ENCODE peak calls at places on chromosomes 4 and X, in five cellular contexts. One of them, this sample, is unnamed.

GRCh38 chr4:173319696-173320095 is 14.5 kb downstream of the HMGB2 start:
- DNase-seq in HepG2: no peak
- DNase-seq in A549: no peak
- DNase-seq in GM23338: no peak
- DNase-seq in K562: no peak
- DNase-seq in this sample: no peak

GRCh38 chr4:87839309-87839946 is 6.7 kb downstream of the MEPE start:
- DNase-seq in GM23338: peak
- DNase-seq in HepG2: no peak
- DNase-seq in K562: peak
- DNase-seq in A549: no peak
- DNase-seq in this sample: no peak

GRCh38 chr4:118032691-118033090 is 1.6 kb upstream of the NDST3 start:
- DNase-seq in GM23338: peak
- DNase-seq in A549: no peak
- DNase-seq in K562: no peak
- DNase-seq in HepG2: no peak
- DNase-seq in this sample: no peak

GRCh38 chr4:76747613-76748012 is 150.3 kb downstream of the SOWAHB start:
- DNase-seq in GM23338: no peak
- DNase-seq in A549: no peak
- DNase-seq in HepG2: no peak
- DNase-seq in K562: no peak
- DNase-seq in this sample: no peak

GRCh38 chrX:150184487-150184886 is 178.6 kb upstream of the MAMLD1 start:
- DNase-seq in K562: no peak
- DNase-seq in GM23338: no peak
- DNase-seq in A549: no peak
- DNase-seq in HepG2: no peak
- DNase-seq in this sample: no peak

GRCh38 chr4:99945718-99946345 is 586 bp downstream of the DNAJB14 start:
- DNase-seq in HepG2: peak
- DNase-seq in K562: peak
- DNase-seq in A549: no peak
- DNase-seq in GM23338: peak
- DNase-seq in this sample: no peak

GRCh38 chr4:71338846-71339593 is at the start of gene SLC4A4:
- DNase-seq in A549: no peak
- DNase-seq in HepG2: no peak
- DNase-seq in K562: no peak
- DNase-seq in GM23338: no peak
- DNase-seq in this sample: peak

GRCh38 chrX:49133759-49134158 is 10.2 kb upstream of the GPKOW start:
- DNase-seq in K562: no peak
- DNase-seq in GM23338: no peak
- DNase-seq in A549: no peak
- DNase-seq in HepG2: no peak
- DNase-seq in this sample: no peak

GRCh38 chr4:189787216-189788031 is 153.2 kb upstream of the FRG1 start:
- DNase-seq in A549: no peak
- DNase-seq in HepG2: no peak
- DNase-seq in GM23338: no peak
- DNase-seq in K562: no peak
- DNase-seq in this sample: no peak

GRCh38 chr4:147787204-147787603 is 55.3 kb downstream of the ARHGAP10 start:
- DNase-seq in A549: no peak
- DNase-seq in GM23338: no peak
- DNase-seq in HepG2: no peak
- DNase-seq in K562: no peak
- DNase-seq in this sample: no peak

GRCh38 chr4:169098054-169098896 is 88.2 kb upstream of the CBR4 start:
- DNase-seq in A549: no peak
- DNase-seq in K562: no peak
- DNase-seq in GM23338: no peak
- DNase-seq in HepG2: no peak
- DNase-seq in this sample: peak

GRCh38 chrX:23857409-23857808 is 50.3 kb downstream of the APOO start:
- DNase-seq in K562: no peak
- DNase-seq in HepG2: peak
- DNase-seq in GM23338: no peak
- DNase-seq in A549: no peak
- DNase-seq in this sample: no peak

GRCh38 chr4:136713140-136713539 is 819.2 kb downstream of the PCDH18 start:
- DNase-seq in K562: no peak
- DNase-seq in A549: no peak
- DNase-seq in HepG2: no peak
- DNase-seq in GM23338: peak
- DNase-seq in this sample: no peak

GRCh38 chr4:7048642-7049041 is 5.5 kb downstream of the TADA2B start:
- DNase-seq in GM23338: no peak
- DNase-seq in A549: no peak
- DNase-seq in K562: no peak
- DNase-seq in HepG2: no peak
- DNase-seq in this sample: no peak

GRCh38 chrX:38117485-38117884 is 103.2 kb downstream of the SRPX start:
- DNase-seq in K562: no peak
- DNase-seq in GM23338: no peak
- DNase-seq in A549: no peak
- DNase-seq in HepG2: no peak
- DNase-seq in this sample: no peak

GRCh38 chrX:109783712-109784109 is 50.7 kb upstream of the ACSL4 start:
- DNase-seq in GM23338: no peak
- DNase-seq in K562: no peak
- DNase-seq in HepG2: peak
- DNase-seq in A549: no peak
- DNase-seq in this sample: no peak

GRCh38 chr4:94446386-94446785 is 5.4 kb upstream of the PDLIM5 start:
- DNase-seq in GM23338: no peak
- DNase-seq in HepG2: no peak
- DNase-seq in A549: no peak
- DNase-seq in K562: no peak
- DNase-seq in this sample: no peak

GRCh38 chr4:5033266-5033945 is 14.1 kb upstream of the CYTL1 start:
- DNase-seq in GM23338: no peak
- DNase-seq in A549: no peak
- DNase-seq in K562: no peak
- DNase-seq in HepG2: no peak
- DNase-seq in this sample: no peak

GRCh38 chrX:27660878-27661277 is 70.7 kb downstream of the DCAF8L2 start:
- DNase-seq in K562: no peak
- DNase-seq in GM23338: no peak
- DNase-seq in A549: no peak
- DNase-seq in HepG2: no peak
- DNase-seq in this sample: no peak

GRCh38 chrX:45077748-45078424 is 122.8 kb downstream of the DIPK2B start:
- DNase-seq in HepG2: no peak
- DNase-seq in K562: no peak
- DNase-seq in GM23338: no peak
- DNase-seq in A549: no peak
- DNase-seq in this sample: peak

DNA sequence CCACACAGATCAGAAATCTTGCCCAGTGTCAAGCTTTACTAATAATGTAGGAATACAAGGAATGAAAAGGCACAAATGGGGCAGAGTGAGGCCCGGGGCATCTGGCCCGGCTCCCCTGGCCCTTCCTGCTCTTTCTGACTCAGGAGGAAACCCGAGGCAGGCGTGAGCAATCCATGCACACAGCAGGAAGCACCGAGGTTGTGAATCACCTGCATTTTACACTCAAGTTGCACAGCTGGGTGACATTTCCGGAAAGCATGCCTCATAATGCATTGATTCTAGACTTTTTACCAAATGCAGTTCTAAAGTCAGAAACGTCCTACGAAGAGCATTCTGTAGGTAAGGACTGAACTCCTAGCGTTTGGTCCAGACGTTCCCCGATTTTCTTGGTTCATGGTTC is 38.9 kb downstream of the PRIMPOL start:
- DNase-seq in K562: no peak
- DNase-seq in HepG2: no peak
- DNase-seq in GM23338: peak
- DNase-seq in A549: peak
- DNase-seq in this sample: no peak
- TF ChIP-seq JUNB in K562: no peak
- TF ChIP-seq JUNB in HepG2: no peak
- TF ChIP-seq JUNB in GM23338: no peak
- TF ChIP-seq JUNB in A549: no peak
- TF ChIP-seq JUNB in this sample: no peak

GRCh38 chr4:17322514-17322913 is 189.4 kb downstream of the QDPR start:
- DNase-seq in GM23338: no peak
- DNase-seq in HepG2: no peak
- DNase-seq in K562: no peak
- DNase-seq in A549: no peak
- DNase-seq in this sample: no peak

GRCh38 chr4:17326756-17327155 is 185.1 kb downstream of the QDPR start:
- DNase-seq in GM23338: no peak
- DNase-seq in A549: no peak
- DNase-seq in HepG2: no peak
- DNase-seq in K562: no peak
- DNase-seq in this sample: no peak

GRCh38 chr4:17324431-17324830 is 187.5 kb downstream of the QDPR start:
- DNase-seq in HepG2: peak
- DNase-seq in K562: peak
- DNase-seq in A549: no peak
- DNase-seq in GM23338: peak
- DNase-seq in this sample: no peak

GRCh38 chr4:17325098-17325497 is 186.8 kb downstream of the QDPR start:
- DNase-seq in HepG2: no peak
- DNase-seq in K562: no peak
- DNase-seq in GM23338: no peak
- DNase-seq in A549: no peak
- DNase-seq in this sample: no peak

GRCh38 chr4:17323619-17324400 is 188.1 kb downstream of the QDPR start:
- DNase-seq in GM23338: no peak
- DNase-seq in K562: no peak
- DNase-seq in HepG2: no peak
- DNase-seq in A549: no peak
- DNase-seq in this sample: no peak
- TF ChIP-seq JUNB in GM23338: no peak
- TF ChIP-seq JUNB in K562: no peak
- TF ChIP-seq JUNB in HepG2: no peak
- TF ChIP-seq JUNB in A549: no peak
- TF ChIP-seq JUNB in this sample: no peak

DNA sequence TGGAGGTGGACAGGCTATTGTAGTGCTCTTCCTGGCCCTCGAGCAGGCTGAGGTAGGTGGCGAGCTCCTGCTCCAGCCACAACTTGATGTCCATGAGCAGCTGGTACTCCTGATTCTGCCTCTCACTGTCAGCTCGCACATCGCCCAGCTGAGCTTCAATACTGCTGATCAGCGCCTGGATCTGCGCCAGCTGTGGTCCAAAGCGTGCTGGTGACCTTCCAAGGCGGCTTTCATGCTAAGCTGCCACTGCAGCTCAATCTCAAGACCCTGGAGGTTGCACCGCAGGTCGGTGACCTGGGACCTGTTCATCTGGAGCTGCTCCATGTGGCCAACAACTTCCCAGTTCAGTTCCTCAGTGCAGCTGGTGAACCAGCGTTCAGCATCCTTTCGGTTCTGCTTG is 31.2 kb downstream of the LRIT3 start:
- DNase-seq in A549: no peak
- DNase-seq in GM23338: no peak
- DNase-seq in K562: no peak
- DNase-seq in HepG2: no peak
- DNase-seq in this sample: no peak
- TF ChIP-seq JUNB in A549: no peak
- TF ChIP-seq JUNB in GM23338: no peak
- TF ChIP-seq JUNB in K562: no peak
- TF ChIP-seq JUNB in HepG2: no peak
- TF ChIP-seq JUNB in this sample: no peak

DNA sequence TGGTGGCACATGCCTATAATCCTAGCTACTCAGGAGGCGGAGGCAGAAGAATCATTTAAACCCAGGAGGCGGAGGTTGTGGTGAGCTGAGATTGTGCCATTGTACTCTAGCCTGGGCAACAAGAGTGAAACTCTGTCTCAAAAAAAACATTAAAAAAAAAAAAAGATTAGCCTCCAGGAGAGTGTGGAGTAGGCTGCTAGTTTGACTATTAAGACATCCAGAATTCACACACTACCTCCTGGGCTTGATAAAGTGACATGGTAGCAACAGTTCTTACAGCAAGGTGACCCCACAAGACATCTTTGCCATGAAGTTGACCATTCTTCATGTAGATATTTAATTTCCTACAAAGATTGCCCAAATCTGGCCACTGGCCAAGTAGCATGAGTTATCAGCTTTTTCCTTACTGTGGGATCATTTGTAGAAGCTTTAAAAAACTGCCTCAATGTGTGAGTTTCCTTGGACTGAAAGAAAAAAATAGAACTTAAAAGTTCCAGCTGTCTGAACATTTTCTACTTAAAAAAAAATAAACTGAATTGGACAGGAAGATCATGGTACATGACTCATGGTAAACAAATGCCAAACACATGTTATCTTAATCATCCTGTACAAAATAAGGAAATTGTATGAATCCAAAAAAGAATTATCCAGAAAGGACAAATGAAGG is 35.3 kb upstream of the SPRY1 start:
- DNase-seq in GM23338: no peak
- DNase-seq in K562: no peak
- DNase-seq in HepG2: no peak
- DNase-seq in A549: no peak
- DNase-seq in this sample: no peak
- TF ChIP-seq JUNB in GM23338: no peak
- TF ChIP-seq JUNB in K562: no peak
- TF ChIP-seq JUNB in HepG2: no peak
- TF ChIP-seq JUNB in A549: no peak
- TF ChIP-seq JUNB in this sample: no peak

GRCh38 chrX:129545408-129545807 is 5.3 kb downstream of the OCRL start:
- DNase-seq in GM23338: no peak
- DNase-seq in K562: no peak
- DNase-seq in HepG2: no peak
- DNase-seq in A549: no peak
- DNase-seq in this sample: no peak

GRCh38 chrX:129540068-129540653 is at the start of gene OCRL:
- DNase-seq in K562: peak
- DNase-seq in HepG2: peak
- DNase-seq in GM23338: peak
- DNase-seq in A549: peak
- DNase-seq in this sample: no peak

GRCh38 chrX:129544780-129545179 is 4.7 kb downstream of the OCRL start:
- DNase-seq in HepG2: no peak
- DNase-seq in A549: no peak
- DNase-seq in K562: no peak
- DNase-seq in GM23338: no peak
- DNase-seq in this sample: no peak

GRCh38 chrX:129534816-129535578 is 5.1 kb upstream of the OCRL start:
- DNase-seq in GM23338: no peak
- DNase-seq in HepG2: no peak
- DNase-seq in K562: no peak
- DNase-seq in A549: no peak
- DNase-seq in this sample: no peak

GRCh38 chrX:129540725-129541184 is 696 bp downstream of the OCRL start:
- DNase-seq in A549: peak
- DNase-seq in K562: no peak
- DNase-seq in GM23338: peak
- DNase-seq in HepG2: peak
- DNase-seq in this sample: no peak
- TF ChIP-seq JUNB in A549: no peak
- TF ChIP-seq JUNB in K562: no peak
- TF ChIP-seq JUNB in GM23338: no peak
- TF ChIP-seq JUNB in HepG2: no peak
- TF ChIP-seq JUNB in this sample: no peak